ENCODE peak calls at places on chromosomes 13 and 19, in four cellular contexts. One of them, this sample, is unnamed.
A peak's percentile ranks its signal among the peaks of the same experiment; 100 is the strongest.

GRCh38 chr19:28694812-28695211 is 518.1 kb downstream of the UQCRFS1 start:
- DNase-seq in H1: no peak
- DNase-seq in K562: no peak
- DNase-seq in HepG2: no peak
- DNase-seq in this sample: no peak

GRCh38 chr19:39351537-39352037 is 9.4 kb downstream of the SAMD4B start:
- DNase-seq in H1: no peak
- DNase-seq in K562: peak; percentile 38
- DNase-seq in HepG2: no peak
- DNase-seq in this sample: peak; percentile 44

GRCh38 chr13:24050292-24050711 is 110.2 kb upstream of the SPATA13 start:
- DNase-seq in H1: no peak
- DNase-seq in K562: no peak
- DNase-seq in HepG2: no peak
- DNase-seq in this sample: no peak

GRCh38 chr19:41705393-41706174 is 2.8 kb upstream of the CEACAM5 start:
- DNase-seq in H1: no peak
- DNase-seq in K562: peak; percentile 49
- DNase-seq in HepG2: no peak
- DNase-seq in this sample: no peak

GRCh38 chr19:15379996-15380647 is 535 bp upstream of the AKAP8 start:
- DNase-seq in H1: peak; percentile 89
- DNase-seq in K562: peak; percentile 63
- DNase-seq in HepG2: peak; percentile 48
- DNase-seq in this sample: no peak

GRCh38 chr13:65336916-65337315 is 1893.2 kb downstream of the PCDH9 start:
- DNase-seq in H1: no peak
- DNase-seq in K562: no peak
- DNase-seq in HepG2: no peak
- DNase-seq in this sample: no peak

GRCh38 chr19:37997911-37998344 is 90.9 kb downstream of the SIPA1L3 start:
- DNase-seq in H1: no peak
- DNase-seq in K562: no peak
- DNase-seq in HepG2: no peak
- DNase-seq in this sample: no peak

GRCh38 chr13:99922631-99923404 is 48.7 kb downstream of the ZIC5 start:
- DNase-seq in H1: no peak
- DNase-seq in K562: no peak
- DNase-seq in HepG2: no peak
- DNase-seq in this sample: no peak

GRCh38 chr19:37905936-37906867 is at the start of gene WDR87:
- DNase-seq in H1: no peak
- DNase-seq in K562: peak; percentile 76
- DNase-seq in HepG2: peak; percentile 51
- DNase-seq in this sample: no peak

GRCh38 chr13:99809931-99810330 is 161.6 kb downstream of the ZIC5 start:
- DNase-seq in H1: no peak
- DNase-seq in K562: no peak
- DNase-seq in HepG2: peak; percentile 32
- DNase-seq in this sample: no peak

GRCh38 chr19:4776436-4777205 is 14.9 kb upstream of the FEM1A start:
- DNase-seq in H1: no peak
- DNase-seq in K562: peak; percentile 23
- DNase-seq in HepG2: no peak
- DNase-seq in this sample: no peak

DNA sequence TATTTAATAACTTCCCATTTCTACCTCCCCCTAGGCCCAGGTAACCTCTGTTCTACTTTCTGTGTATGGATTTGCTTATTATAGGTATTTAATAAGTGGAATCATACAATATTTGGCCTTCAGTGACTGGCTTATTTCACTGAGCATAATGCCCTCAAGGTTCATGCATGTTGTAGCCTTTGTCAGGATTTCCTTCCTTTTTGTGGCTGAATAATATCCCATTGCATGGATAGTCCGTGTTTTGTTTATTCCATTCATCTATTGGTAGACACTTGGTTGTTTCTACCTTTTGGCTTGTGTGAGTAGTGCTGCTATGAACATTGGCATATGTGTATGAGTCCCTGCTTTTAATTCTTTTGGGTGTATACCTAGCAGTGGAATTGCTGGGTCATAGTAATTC is 9.4 kb downstream of the HNRNPM start:
- DNase-seq in H1: no peak
- DNase-seq in K562: no peak
- DNase-seq in HepG2: no peak
- DNase-seq in this sample: no peak
- TF ChIP-seq RFX5 in H1: no peak
- TF ChIP-seq RFX5 in K562: no peak
- TF ChIP-seq RFX5 in HepG2: no peak
- TF ChIP-seq RFX5 in this sample: no peak

DNA sequence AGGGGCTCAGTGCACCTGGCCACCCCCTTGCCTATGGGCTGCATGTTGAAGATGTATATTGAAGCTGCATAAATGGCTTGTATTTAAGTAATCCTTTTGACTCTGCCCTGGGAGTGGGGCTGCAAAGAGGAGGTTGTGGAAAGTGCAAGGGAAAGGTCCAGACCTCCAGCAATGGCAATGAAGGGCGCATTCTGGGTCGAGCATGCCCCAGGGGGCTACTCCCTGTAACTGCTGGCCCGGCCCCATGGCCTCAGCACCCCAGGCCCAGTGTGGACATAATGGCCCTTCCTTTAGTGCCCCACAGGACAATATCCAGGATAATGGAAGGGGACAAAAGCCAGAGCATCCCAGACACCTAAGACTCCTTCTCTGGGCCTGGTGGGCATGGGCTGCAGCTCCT is 43.1 kb upstream of the CHST8 start:
- DNase-seq in H1: no peak
- DNase-seq in K562: no peak
- DNase-seq in HepG2: no peak
- DNase-seq in this sample: no peak
- TF ChIP-seq ATF2 in H1: no peak
- TF ChIP-seq ATF2 in K562: no peak
- TF ChIP-seq ATF2 in HepG2: no peak
- TF ChIP-seq ATF2 in this sample: no peak

DNA sequence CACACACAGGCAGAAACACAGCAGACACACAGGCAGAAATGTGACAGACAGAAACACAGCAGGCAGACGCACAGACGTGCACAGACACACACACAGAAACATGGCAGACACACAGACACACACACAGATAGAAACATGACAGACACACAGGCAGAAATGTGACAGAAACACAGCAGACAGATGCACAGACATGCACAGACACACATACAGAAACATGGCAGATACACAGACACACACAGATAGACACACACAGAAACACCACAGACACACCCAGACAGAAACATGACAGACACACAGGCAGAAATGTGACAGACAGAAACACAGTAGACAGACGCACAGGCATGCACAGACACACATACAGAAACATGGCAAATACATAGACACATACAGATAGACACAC is 1.3 kb downstream of the TBXA2R start:
- DNase-seq in H1: no peak
- DNase-seq in K562: no peak
- DNase-seq in HepG2: no peak
- DNase-seq in this sample: no peak
- TF ChIP-seq RFX5 in H1: no peak
- TF ChIP-seq RFX5 in K562: no peak
- TF ChIP-seq RFX5 in HepG2: no peak
- TF ChIP-seq RFX5 in this sample: no peak

DNA sequence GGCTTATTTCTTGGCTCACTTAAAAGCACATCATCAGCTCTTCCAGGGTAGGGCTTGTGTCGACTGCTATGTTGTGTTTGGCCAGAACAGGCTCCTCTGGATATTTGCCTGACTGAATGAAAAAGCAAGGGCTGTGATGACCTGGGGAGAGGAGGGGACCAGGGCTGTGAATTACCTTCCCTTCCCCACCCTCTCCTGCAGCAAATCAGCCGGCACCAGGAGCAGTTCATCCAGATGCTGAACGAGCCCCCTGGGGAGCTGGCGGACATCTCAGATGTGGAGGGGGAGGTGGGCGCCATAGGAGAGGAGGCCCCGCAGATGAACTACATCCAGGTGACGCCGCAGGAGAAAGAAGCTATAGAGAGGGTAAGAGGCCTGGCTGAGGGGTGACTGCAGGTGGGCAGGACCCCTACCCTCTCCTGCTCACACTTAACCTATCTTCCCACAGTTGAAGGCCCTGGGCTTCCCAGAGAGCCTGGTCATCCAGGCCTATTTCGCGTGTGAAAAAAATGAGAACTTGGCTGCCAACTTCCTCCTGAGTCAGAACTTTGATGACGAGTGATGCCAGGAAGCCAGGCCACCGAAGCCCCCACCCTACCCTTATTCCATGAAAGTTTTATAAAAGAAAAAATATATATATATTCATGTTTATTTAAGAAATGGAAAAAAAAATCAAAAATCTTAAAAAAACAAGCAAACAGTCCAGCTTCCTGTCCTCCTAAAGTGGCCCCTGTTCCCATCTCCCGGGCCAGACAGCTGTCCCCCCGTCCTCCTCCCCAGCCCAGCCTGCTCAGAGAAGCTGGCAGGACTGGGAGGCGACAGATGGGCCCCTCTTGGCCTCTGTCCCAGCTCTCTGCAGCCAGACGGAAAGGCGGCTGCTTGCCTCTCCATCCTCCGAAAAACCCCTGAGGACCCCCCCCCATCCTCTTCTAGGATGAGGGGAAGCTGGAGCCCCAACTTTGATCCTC is 4.3 kb downstream of the GADD45GIP1 start:
- DNase-seq in H1: no peak
- DNase-seq in K562: peak; percentile 13
- DNase-seq in HepG2: no peak
- DNase-seq in this sample: no peak
- TF ChIP-seq ATF2 in H1: no peak
- TF ChIP-seq ATF2 in K562: no peak
- TF ChIP-seq ATF2 in HepG2: no peak
- TF ChIP-seq ATF2 in this sample: no peak